ENCODE peak calls at places on chromosomes 11 and 22, in nine cellular contexts. X, V, S, H, A, M, D, U and R are unnamed samples.

GRCh38 chr11:119478711-119479285 is 55.8 kb upstream of the THY1 start:
- DNase-seq in D (no peak), A (no peak), X (no peak), S (no peak), H (no peak), M (no peak), U (no peak), V (no peak), R (no peak)

GRCh38 chr22:47943729-47944700 is 1181.6 kb downstream of the TBC1D22A start:
- DNase-seq in A (no peak), S (no peak), U (no peak), V (no peak), X (no peak), D (no peak), M (no peak), H (no peak), R (no peak)

GRCh38 chr22:48432721-48433518 is 1394.8 kb downstream of the BRD1 start:
- DNase-seq in U (peak), S (no peak), H (no peak), D (no peak), A (no peak), M (no peak), X (no peak), V (no peak), R (no peak)

GRCh38 chr11:31827458-31828206 is 16.5 kb upstream of the PAX6 start:
- DNase-seq in H (no peak), X (no peak), D (no peak), M (no peak), S (no peak), V (no peak), A (peak), U (no peak), R (no peak)

GRCh38 chr11:113618360-113618759 is 87.7 kb downstream of the TMPRSS5 start:
- DNase-seq in V (no peak), A (no peak), M (no peak), H (no peak), S (no peak), X (no peak), D (no peak), U (no peak), R (no peak)

GRCh38 chr22:28810839-28811491 is 10.6 kb upstream of the XBP1 start:
- DNase-seq in U (peak), V (peak), M (no peak), H (no peak), X (no peak), S (no peak), D (no peak), A (peak), R (no peak)

GRCh38 chr11:91085985-91086384 is 863.1 kb upstream of the CHORDC1 start:
- DNase-seq in D (no peak), A (no peak), X (peak), V (no peak), H (no peak), S (no peak), M (no peak), U (no peak), R (no peak)

GRCh38 chr11:47399860-47400812 is 8.3 kb upstream of the SLC39A13 start:
- DNase-seq in D (peak), U (peak), A (peak), M (peak), X (no peak), H (no peak), V (peak), S (peak), R (no peak)

GRCh38 chr11:112277937-112278336 is 17.3 kb upstream of the PLET1 start:
- DNase-seq in X (no peak), D (no peak), V (no peak), U (no peak), A (no peak), S (no peak), H (no peak), M (no peak), R (no peak)

GRCh38 chr22:30695871-30696655 is 1.4 kb downstream of the OSBP2 start:
- DNase-seq in M (no peak), V (no peak), D (no peak), S (no peak), X (no peak), A (no peak), U (peak), H (no peak), R (no peak)

GRCh38 chr11:5196731-5197130 is 3.8 kb downstream of the OR51V1 start:
- DNase-seq in S (no peak), X (no peak), H (no peak), V (no peak), M (no peak), A (no peak), U (no peak), D (no peak), R (no peak)

GRCh38 chr11:68040121-68040956 is 1.5 kb downstream of the TCIRG1 start:
- DNase-seq in S (peak), U (peak), M (peak), V (peak), A (peak), X (peak), D (peak), H (peak), R (peak)

GRCh38 chr11:33545941-33546340 is 154.7 kb downstream of the C11orf91 start:
- DNase-seq in M (no peak), V (no peak), X (peak), H (no peak), U (no peak), A (no peak), D (no peak), S (no peak), R (no peak)

GRCh38 chr11:96161271-96162089 is 181.5 kb downstream of the MAML2 start:
- DNase-seq in U (no peak), A (no peak), S (no peak), V (no peak), D (no peak), H (no peak), M (no peak), X (no peak), R (no peak)